ENCODE peak calls at places on chromosomes 16 and 17, in nine cellular contexts. One of them, this sample, is unnamed.

GRCh38 chr17:40130352-40131042 is 8.7 kb downstream of the MSL1 start:
- DNase-seq in stomach: peak; percentile 47
- DNase-seq in RWPE1: no peak
- DNase-seq in choroid plexus epithelial cell: peak; percentile 41
- DNase-seq in KG1: no peak
- DNase-seq in fibroblast of mammary gland: no peak
- DNase-seq in HCEC 1CT: no peak
- DNase-seq in sciatic nerve: no peak
- DNase-seq in foreskin fibroblast: no peak
- DNase-seq in this sample: no peak

GRCh38 chr17:37447641-37448040 is 41.0 kb downstream of the TADA2A start:
- DNase-seq in stomach: no peak
- DNase-seq in RWPE1: peak; percentile 47
- DNase-seq in choroid plexus epithelial cell: peak; percentile 31
- DNase-seq in KG1: no peak
- DNase-seq in fibroblast of mammary gland: peak; percentile 55
- DNase-seq in HCEC 1CT: peak; percentile 65
- DNase-seq in sciatic nerve: no peak
- DNase-seq in foreskin fibroblast: peak; percentile 62
- DNase-seq in this sample: peak; percentile 31

GRCh38 chr17:69031839-69032238 is 28.9 kb downstream of the ABCA9 start:
- DNase-seq in stomach: no peak
- DNase-seq in RWPE1: no peak
- DNase-seq in choroid plexus epithelial cell: no peak
- DNase-seq in KG1: no peak
- DNase-seq in fibroblast of mammary gland: no peak
- DNase-seq in HCEC 1CT: no peak
- DNase-seq in sciatic nerve: no peak
- DNase-seq in foreskin fibroblast: no peak
- DNase-seq in this sample: no peak

GRCh38 chr16:76371441-76371840 is 94.2 kb downstream of the CNTNAP4 start:
- DNase-seq in stomach: no peak
- DNase-seq in RWPE1: no peak
- DNase-seq in choroid plexus epithelial cell: no peak
- DNase-seq in KG1: no peak
- DNase-seq in fibroblast of mammary gland: no peak
- DNase-seq in HCEC 1CT: no peak
- DNase-seq in sciatic nerve: no peak
- DNase-seq in foreskin fibroblast: no peak
- DNase-seq in this sample: no peak

GRCh38 chr17:79990704-79991103 is 45.0 kb downstream of the TBC1D16 start:
- DNase-seq in stomach: no peak
- DNase-seq in RWPE1: no peak
- DNase-seq in choroid plexus epithelial cell: no peak
- DNase-seq in KG1: no peak
- DNase-seq in fibroblast of mammary gland: no peak
- DNase-seq in HCEC 1CT: no peak
- DNase-seq in sciatic nerve: no peak
- DNase-seq in foreskin fibroblast: no peak
- DNase-seq in this sample: no peak

GRCh38 chr17:63102034-63102433 is 136.0 kb downstream of the TANC2 start:
- DNase-seq in stomach: no peak
- DNase-seq in RWPE1: no peak
- DNase-seq in choroid plexus epithelial cell: no peak
- DNase-seq in KG1: no peak
- DNase-seq in fibroblast of mammary gland: no peak
- DNase-seq in HCEC 1CT: no peak
- DNase-seq in sciatic nerve: no peak
- DNase-seq in foreskin fibroblast: no peak
- DNase-seq in this sample: no peak

GRCh38 chr17:40468560-40468959 is 25.3 kb downstream of the IGFBP4 start:
- DNase-seq in stomach: no peak
- DNase-seq in RWPE1: no peak
- DNase-seq in choroid plexus epithelial cell: no peak
- DNase-seq in KG1: no peak
- DNase-seq in fibroblast of mammary gland: no peak
- DNase-seq in HCEC 1CT: no peak
- DNase-seq in sciatic nerve: no peak
- DNase-seq in foreskin fibroblast: no peak
- DNase-seq in this sample: no peak

GRCh38 chr17:42358434-42358833 is 29.8 kb downstream of the STAT3 start:
- DNase-seq in stomach: no peak
- DNase-seq in RWPE1: no peak
- DNase-seq in choroid plexus epithelial cell: no peak
- DNase-seq in KG1: no peak
- DNase-seq in fibroblast of mammary gland: no peak
- DNase-seq in HCEC 1CT: no peak
- DNase-seq in sciatic nerve: no peak
- DNase-seq in foreskin fibroblast: no peak
- DNase-seq in this sample: no peak

GRCh38 chr17:58529275-58529674 is 14.8 kb upstream of the MTMR4 start:
- DNase-seq in stomach: no peak
- DNase-seq in RWPE1: no peak
- DNase-seq in choroid plexus epithelial cell: no peak
- DNase-seq in KG1: no peak
- DNase-seq in fibroblast of mammary gland: no peak
- DNase-seq in HCEC 1CT: no peak
- DNase-seq in sciatic nerve: no peak
- DNase-seq in foreskin fibroblast: no peak
- DNase-seq in this sample: no peak

GRCh38 chr16:19478505-19478904 is 43.4 kb downstream of the GDE1 start:
- DNase-seq in stomach: no peak
- DNase-seq in RWPE1: no peak
- DNase-seq in choroid plexus epithelial cell: no peak
- DNase-seq in KG1: no peak
- DNase-seq in fibroblast of mammary gland: no peak
- DNase-seq in HCEC 1CT: no peak
- DNase-seq in sciatic nerve: no peak
- DNase-seq in foreskin fibroblast: no peak
- DNase-seq in this sample: no peak

GRCh38 chr17:74385201-74385600 is 17.9 kb downstream of the GPR142 start:
- DNase-seq in stomach: no peak
- DNase-seq in RWPE1: no peak
- DNase-seq in choroid plexus epithelial cell: no peak
- DNase-seq in KG1: no peak
- DNase-seq in fibroblast of mammary gland: no peak
- DNase-seq in HCEC 1CT: no peak
- DNase-seq in sciatic nerve: no peak
- DNase-seq in foreskin fibroblast: no peak
- DNase-seq in this sample: no peak